ENCODE peak calls at places on chromosomes 12 and 14, in nine cellular contexts. One of them, this sample, is unnamed.

GRCh38 chr14:59529189-59529588 is 44.9 kb downstream of the JKAMP start:
- DNase-seq in pancreas: no peak
- DNase-seq in HFFc6: no peak
- DNase-seq in NCI-H460: no peak
- DNase-seq in amniotic epithelial cell: no peak
- DNase-seq in GM04504: no peak
- DNase-seq in NCI-H2029 treated with DMSO at 0.1 percent for 48 hours: no peak
- DNase-seq in CD4-positive, alpha-beta memory T cell: no peak
- DNase-seq in NT2/D1: no peak
- DNase-seq in this sample: peak

GRCh38 chr14:82855912-82856381 is 1322.3 kb upstream of the SEL1L start:
- DNase-seq in amniotic epithelial cell: peak
- DNase-seq in NT2/D1: no peak
- DNase-seq in NCI-H460: no peak
- DNase-seq in pancreas: no peak
- DNase-seq in NCI-H2029 treated with DMSO at 0.1 percent for 48 hours: no peak
- DNase-seq in CD4-positive, alpha-beta memory T cell: no peak
- DNase-seq in GM04504: no peak
- DNase-seq in HFFc6: no peak
- DNase-seq in this sample: peak

GRCh38 chr14:81220488-81220766 is 332 bp downstream of the GTF2A1 start:
- DNase-seq in NT2/D1: no peak
- DNase-seq in NCI-H460: no peak
- DNase-seq in amniotic epithelial cell: peak
- DNase-seq in CD4-positive, alpha-beta memory T cell: no peak
- DNase-seq in HFFc6: no peak
- DNase-seq in NCI-H2029 treated with DMSO at 0.1 percent for 48 hours: no peak
- DNase-seq in GM04504: no peak
- DNase-seq in pancreas: no peak
- DNase-seq in this sample: no peak

GRCh38 chr14:49551569-49551968 is 34.6 kb downstream of the RPS29 start:
- DNase-seq in pancreas: no peak
- DNase-seq in GM04504: no peak
- DNase-seq in NCI-H2029 treated with DMSO at 0.1 percent for 48 hours: no peak
- DNase-seq in NCI-H460: no peak
- DNase-seq in amniotic epithelial cell: no peak
- DNase-seq in CD4-positive, alpha-beta memory T cell: no peak
- DNase-seq in NT2/D1: no peak
- DNase-seq in HFFc6: no peak
- DNase-seq in this sample: no peak

GRCh38 chr14:88258026-88258425 is 65.0 kb downstream of the KCNK10 start:
- DNase-seq in pancreas: no peak
- DNase-seq in NCI-H2029 treated with DMSO at 0.1 percent for 48 hours: no peak
- DNase-seq in NCI-H460: no peak
- DNase-seq in amniotic epithelial cell: no peak
- DNase-seq in CD4-positive, alpha-beta memory T cell: no peak
- DNase-seq in HFFc6: no peak
- DNase-seq in GM04504: no peak
- DNase-seq in NT2/D1: no peak
- DNase-seq in this sample: no peak

GRCh38 chr12:65758401-65758800 is 65.9 kb upstream of the HMGA2 start:
- DNase-seq in NCI-H2029 treated with DMSO at 0.1 percent for 48 hours: no peak
- DNase-seq in GM04504: no peak
- DNase-seq in NT2/D1: no peak
- DNase-seq in CD4-positive, alpha-beta memory T cell: no peak
- DNase-seq in HFFc6: no peak
- DNase-seq in pancreas: no peak
- DNase-seq in NCI-H460: no peak
- DNase-seq in amniotic epithelial cell: no peak
- DNase-seq in this sample: no peak

GRCh38 chr14:60756847-60757246 is 22.3 kb downstream of the MNAT1 start:
- DNase-seq in NCI-H460: no peak
- DNase-seq in GM04504: no peak
- DNase-seq in NCI-H2029 treated with DMSO at 0.1 percent for 48 hours: no peak
- DNase-seq in NT2/D1: no peak
- DNase-seq in CD4-positive, alpha-beta memory T cell: no peak
- DNase-seq in amniotic epithelial cell: no peak
- DNase-seq in pancreas: no peak
- DNase-seq in HFFc6: no peak
- DNase-seq in this sample: peak

GRCh38 chr14:32205984-32206383 is 2.9 kb upstream of the RNU6-8 start:
- DNase-seq in CD4-positive, alpha-beta memory T cell: no peak
- DNase-seq in NCI-H2029 treated with DMSO at 0.1 percent for 48 hours: no peak
- DNase-seq in amniotic epithelial cell: no peak
- DNase-seq in GM04504: no peak
- DNase-seq in pancreas: no peak
- DNase-seq in NT2/D1: no peak
- DNase-seq in NCI-H460: no peak
- DNase-seq in HFFc6: no peak
- DNase-seq in this sample: no peak

GRCh38 chr12:109656681-109657262 is 56.9 kb upstream of the FAM222A start:
- DNase-seq in NCI-H2029 treated with DMSO at 0.1 percent for 48 hours: no peak
- DNase-seq in HFFc6: no peak
- DNase-seq in GM04504: no peak
- DNase-seq in CD4-positive, alpha-beta memory T cell: no peak
- DNase-seq in NT2/D1: no peak
- DNase-seq in pancreas: no peak
- DNase-seq in amniotic epithelial cell: no peak
- DNase-seq in NCI-H460: no peak
- DNase-seq in this sample: no peak

GRCh38 chr14:100170880-100171279 is 11.4 kb upstream of the DEGS2 start:
- DNase-seq in amniotic epithelial cell: no peak
- DNase-seq in NCI-H2029 treated with DMSO at 0.1 percent for 48 hours: no peak
- DNase-seq in NT2/D1: no peak
- DNase-seq in GM04504: no peak
- DNase-seq in HFFc6: no peak
- DNase-seq in pancreas: no peak
- DNase-seq in CD4-positive, alpha-beta memory T cell: no peak
- DNase-seq in NCI-H460: no peak
- DNase-seq in this sample: no peak

GRCh38 chr12:93016752-93017350 is 87.8 kb upstream of the EEA1 start:
- DNase-seq in NT2/D1: no peak
- DNase-seq in pancreas: no peak
- DNase-seq in amniotic epithelial cell: no peak
- DNase-seq in HFFc6: no peak
- DNase-seq in NCI-H460: no peak
- DNase-seq in GM04504: no peak
- DNase-seq in CD4-positive, alpha-beta memory T cell: no peak
- DNase-seq in NCI-H2029 treated with DMSO at 0.1 percent for 48 hours: no peak
- DNase-seq in this sample: no peak

GRCh38 chr12:113259499-113259953 is 38.3 kb downstream of the TPCN1 start:
- DNase-seq in GM04504: peak
- DNase-seq in amniotic epithelial cell: no peak
- DNase-seq in HFFc6: peak
- DNase-seq in NCI-H460: no peak
- DNase-seq in NCI-H2029 treated with DMSO at 0.1 percent for 48 hours: peak
- DNase-seq in CD4-positive, alpha-beta memory T cell: no peak
- DNase-seq in NT2/D1: no peak
- DNase-seq in pancreas: peak
- DNase-seq in this sample: peak

This sample was measured in LHCN-M2.